ENCODE peak calls at places on chromosome 7, in seven cellular contexts. T is cardiac septum; X is brain microvascular endothelial cell; C is tibial nerve; V is AG04450; O is foreskin fibroblast; S is stimulated activated CD4-positive, alpha-beta T cell treated with anti-CD3 and anti-CD28 coated beads, Interleukin-2, amount 100 ng/mL, for 48 hours. J is an unnamed sample.
A peak's percentile ranks its signal among the peaks of the same experiment; 100 is the strongest.

GRCh38 chr7:158606111-158606510 is 18.5 kb upstream of the PTPRN2 start:
- DNase-seq in T (no peak), X (no peak), C (no peak), V (no peak), O (no peak), S (no peak), J (no peak)

GRCh38 chr7:19754521-19755116 is 18.8 kb downstream of the TMEM196 start:
- DNase-seq in T (no peak), X (peak; percentile 9), C (no peak), V (no peak), O (peak; percentile 8), S (no peak), J (no peak)

GRCh38 chr7:106552645-106553445 is 108.1 kb downstream of the CCDC71L start:
- DNase-seq in T (no peak), X (no peak), C (no peak), V (no peak), O (no peak), S (no peak), J (no peak)

GRCh38 chr7:127831312-127832212 is 179.6 kb downstream of the SND1 start:
- DNase-seq in T (no peak), X (no peak), C (no peak), V (no peak), O (no peak), S (no peak), J (no peak)

GRCh38 chr7:27185013-27185707 is at the start of gene HOXA11:
- DNase-seq in T (peak; percentile 61), X (no peak), C (peak; percentile 85), V (no peak), O (peak; percentile 98), S (no peak), J (no peak)

GRCh38 chr7:100676501-100677306 is 3.2 kb downstream of the GNB2 start:
- DNase-seq in T (no peak), X (no peak), C (no peak), V (no peak), O (no peak), S (no peak), J (no peak)

GRCh38 chr7:156892086-156892800 is 740 bp downstream of the LMBR1 start:
- DNase-seq in T (peak; percentile 78), X (no peak), C (no peak), V (no peak), O (no peak), S (peak; percentile 41), J (peak; percentile 44)

GRCh38 chr7:49611951-49612350 is 161.5 kb upstream of the VWC2 start:
- DNase-seq in T (no peak), X (no peak), C (no peak), V (no peak), O (no peak), S (no peak), J (no peak)

GRCh38 chr7:47573758-47574472 is 8.0 kb downstream of the TNS3 start:
- DNase-seq in T (no peak), X (no peak), C (no peak), V (no peak), O (peak; percentile 87), S (no peak), J (no peak)

GRCh38 chr7:151503902-151504714 is 15.6 kb downstream of the RHEB start:
- DNase-seq in T (no peak), X (peak; percentile 61), C (peak; percentile 33), V (peak; percentile 63), O (peak; percentile 86), S (no peak), J (no peak)

GRCh38 chr7:89772276-89772675 is 382.0 kb upstream of the STEAP1 start:
- DNase-seq in T (no peak), X (no peak), C (no peak), V (no peak), O (no peak), S (no peak), J (no peak)

GRCh38 chr7:135359633-135360032 is 126.0 kb downstream of the STRA8 start:
- DNase-seq in T (no peak), X (no peak), C (no peak), V (no peak), O (no peak), S (no peak), J (no peak)

GRCh38 chr7:155430606-155431005 is 27.3 kb upstream of the EN2 start:
- DNase-seq in T (no peak), X (no peak), C (no peak), V (no peak), O (no peak), S (no peak), J (no peak)

GRCh38 chr7:17696422-17696821 is 243.9 kb downstream of the SNX13 start:
- DNase-seq in T (no peak), X (peak; percentile 92), C (peak; percentile 90), V (no peak), O (no peak), S (no peak), J (no peak)

GRCh38 chr7:47811632-47812380 is 136.5 kb downstream of the PKD1L1 start:
- DNase-seq in T (no peak), X (no peak), C (no peak), V (no peak), O (no peak), S (no peak), J (no peak)

GRCh38 chr7:51062222-51062987 is 254.2 kb downstream of the COBL start:
- DNase-seq in T (no peak), X (no peak), C (no peak), V (no peak), O (no peak), S (no peak), J (no peak)

GRCh38 chr7:17168399-17168798 is 130.1 kb upstream of the AHR start:
- DNase-seq in T (no peak), X (no peak), C (no peak), V (no peak), O (no peak), S (no peak), J (no peak)

GRCh38 chr7:28418311-28418710 is 6.0 kb downstream of the CREB5 start:
- DNase-seq in T (no peak), X (no peak), C (no peak), V (no peak), O (no peak), S (no peak), J (no peak)

GRCh38 chr7:132817844-132818427 is 241.7 kb upstream of the PLXNA4 start:
- DNase-seq in T (no peak), X (no peak), C (no peak), V (no peak), O (no peak), S (no peak), J (no peak)

GRCh38 chr7:123553159-123553558 is 4.5 kb downstream of the NDUFA5 start:
- DNase-seq in T (no peak), X (no peak), C (no peak), V (no peak), O (no peak), S (no peak), J (no peak)

GRCh38 chr7:22361795-22362194 is 4.8 kb upstream of the RAPGEF5 start:
- DNase-seq in T (no peak), X (no peak), C (no peak), V (no peak), O (peak; percentile 7), S (no peak), J (no peak)

GRCh38 chr7:100887955-100888481 is 1.5 kb downstream of the UFSP1 start:
- DNase-seq in T (no peak), X (no peak), C (no peak), V (no peak), O (no peak), S (no peak), J (no peak)

GRCh38 chr7:151056286-151057037 is 1.2 kb downstream of the CDK5 start:
- DNase-seq in T (no peak), X (no peak), C (no peak), V (no peak), O (no peak), S (no peak), J (no peak)

GRCh38 chr7:129115676-129116075 is 28.8 kb upstream of the TSPAN33 start:
- DNase-seq in T (no peak), X (no peak), C (no peak), V (no peak), O (no peak), S (no peak), J (no peak)

GRCh38 chr7:36677769-36678435 is 46.4 kb downstream of the AOAH start:
- DNase-seq in T (no peak), X (no peak), C (no peak), V (no peak), O (no peak), S (peak; percentile 63), J (peak; percentile 66)

GRCh38 chr7:141776374-141776773 is at the start of gene TAS2R4:
- DNase-seq in T (no peak), X (no peak), C (no peak), V (no peak), O (no peak), S (no peak), J (no peak)

GRCh38 chr7:33300742-33301141 is 171.4 kb downstream of the BBS9 start:
- DNase-seq in T (no peak), X (no peak), C (no peak), V (no peak), O (no peak), S (no peak), J (no peak)

GRCh38 chr7:33601884-33602283 is 303.5 kb upstream of the BMPER start:
- DNase-seq in T (no peak), X (no peak), C (no peak), V (no peak), O (no peak), S (no peak), J (no peak)

GRCh38 chr7:47231627-47232026 is 350.3 kb downstream of the TNS3 start:
- DNase-seq in T (no peak), X (no peak), C (no peak), V (no peak), O (no peak), S (no peak), J (no peak)

GRCh38 chr7:50220280-50220679 is 84.2 kb upstream of the IKZF1 start:
- DNase-seq in T (no peak), X (no peak), C (no peak), V (no peak), O (no peak), S (no peak), J (no peak)

GRCh38 chr7:32506266-32507054 is 11.2 kb downstream of the AVL9 start:
- DNase-seq in T (no peak), X (peak; percentile 93), C (no peak), V (no peak), O (peak; percentile 74), S (no peak), J (no peak)

GRCh38 chr7:158107806-158108205 is 479.8 kb downstream of the PTPRN2 start:
- DNase-seq in T (peak; percentile 31), X (no peak), C (no peak), V (no peak), O (no peak), S (no peak), J (no peak)

GRCh38 chr7:158740657-158741293 is 36.2 kb upstream of the NCAPG2 start:
- DNase-seq in T (no peak), X (peak; percentile 87), C (no peak), V (peak; percentile 81), O (peak; percentile 33), S (no peak), J (no peak)

GRCh38 chr7:36181668-36182067 is 28.6 kb downstream of the EEPD1 start:
- DNase-seq in T (no peak), X (no peak), C (no peak), V (no peak), O (no peak), S (no peak), J (no peak)

GRCh38 chr7:39666562-39666961 is 43.2 kb downstream of the RALA start:
- DNase-seq in T (no peak), X (no peak), C (no peak), V (no peak), O (no peak), S (no peak), J (no peak)

GRCh38 chr7:117489016-117489415 is 9.2 kb downstream of the CFTR start:
- DNase-seq in T (no peak), X (no peak), C (no peak), V (no peak), O (no peak), S (no peak), J (no peak)

J was measured in activated T-cell treated with anti-CD3 and anti-CD28 coated beads for 24 hours.